ENCODE peak calls at places on chromosomes 13 and 19, in ten cellular contexts. P is stomach; I is breast epithelium; G is CD8-positive, alpha-beta T cell; N is mucosa of descending colon; W is psoas muscle; F is cardiac muscle cell; K is lower lobe of right lung; U is cardiac fibroblast; D is Calu3. T is an unnamed sample.

GRCh38 chr13:112965103-112965502 is 3.9 kb upstream of the MCF2L start:
- DNase-seq in N (peak; percentile 43), P (no peak), W (peak; percentile 65), I (peak; percentile 45), F (no peak), D (no peak), U (no peak), G (no peak), K (no peak), T (no peak)

GRCh38 chr13:39407786-39408185 is 195.2 kb downstream of the LHFPL6 start:
- DNase-seq in D (no peak), W (no peak), P (no peak), F (no peak), N (no peak), G (no peak), K (no peak), I (no peak), U (no peak), T (no peak)

GRCh38 chr19:42254083-42254849 is 662 bp downstream of the ERF start:
- DNase-seq in I (peak; percentile 69), W (peak; percentile 80), P (peak; percentile 79), D (peak; percentile 76), U (peak; percentile 58), G (peak; percentile 76), N (peak; percentile 86), K (peak; percentile 84), F (peak; percentile 89), T (peak; percentile 76)

GRCh38 chr13:45482571-45483173 is 17.9 kb downstream of the COG3 start:
- DNase-seq in K (no peak), N (no peak), I (no peak), D (no peak), G (no peak), W (no peak), U (peak; percentile 46), P (no peak), F (no peak), T (no peak)

GRCh38 chr19:45852941-45853340 is 10.0 kb downstream of the SYMPK start:
- DNase-seq in P (no peak), D (no peak), N (no peak), K (peak; percentile 91), U (no peak), I (no peak), W (peak; percentile 5), F (no peak), G (no peak), T (no peak)

GRCh38 chr13:76937416-76937815 is 10.9 kb upstream of the ACOD1 start:
- DNase-seq in F (no peak), I (no peak), U (peak; percentile 96), W (no peak), G (no peak), P (no peak), D (peak; percentile 2), K (no peak), N (no peak), T (no peak)

GRCh38 chr19:18651738-18652137 is 14.9 kb downstream of the KLHL26 start:
- DNase-seq in U (no peak), K (no peak), G (no peak), W (no peak), D (no peak), N (no peak), I (no peak), P (no peak), F (no peak), T (no peak)

GRCh38 chr13:112132142-112132541 is 65.2 kb downstream of the SOX1 start:
- DNase-seq in U (no peak), I (peak; percentile 19), W (no peak), P (peak; percentile 22), G (no peak), F (no peak), K (no peak), N (no peak), D (no peak), T (no peak)

GRCh38 chr13:73828811-73829210 is 305.4 kb downstream of the KLF12 start:
- DNase-seq in G (no peak), F (no peak), K (no peak), N (no peak), D (no peak), I (no peak), W (no peak), U (no peak), P (no peak), T (no peak)

GRCh38 chr13:30429721-30430694 is 7.7 kb downstream of the UBE2L5 start:
- DNase-seq in N (no peak), U (peak; percentile 92), F (no peak), I (no peak), K (no peak), G (no peak), W (no peak), P (no peak), D (peak; percentile 13), T (no peak)

GRCh38 chr13:99871249-99871898 is 100.2 kb downstream of the ZIC5 start:
- DNase-seq in F (no peak), G (no peak), W (no peak), U (no peak), I (no peak), P (no peak), N (no peak), K (no peak), D (no peak), T (no peak)

GRCh38 chr19:10565028-10565566 is 713 bp downstream of the KRI1 start:
- DNase-seq in N (peak; percentile 77), P (peak; percentile 35), U (peak; percentile 46), G (peak; percentile 56), I (no peak), K (peak; percentile 68), D (peak; percentile 29), W (peak; percentile 67), F (peak; percentile 50), T (peak; percentile 34)

GRCh38 chr19:10566658-10567410 is 1.0 kb upstream of the KRI1 start:
- DNase-seq in D (no peak), W (peak; percentile 63), I (no peak), U (no peak), N (peak; percentile 77), F (no peak), G (peak; percentile 53), P (no peak), K (no peak), T (no peak)

GRCh38 chr19:10567696-10568443 is 909 bp downstream of the CDKN2D start:
- DNase-seq in P (no peak), K (no peak), U (no peak), W (no peak), N (no peak), G (no peak), I (no peak), F (no peak), D (no peak), T (no peak)

GRCh38 chr19:10566408-10566657 is 523 bp upstream of the KRI1 start:
- DNase-seq in D (no peak), K (no peak), F (no peak), I (no peak), W (no peak), G (no peak), N (no peak), P (no peak), U (no peak), T (no peak)

GRCh38 chr19:10565567-10566407 is at the start of gene KRI1:
- DNase-seq in N (peak; percentile 100), W (peak; percentile 99), K (peak; percentile 99), F (peak; percentile 98), P (peak; percentile 99), G (peak; percentile 99), I (peak; percentile 97), U (peak; percentile 98), D (peak; percentile 96), T (peak; percentile 98)
- TF ChIP-seq CTCF in N (peak; percentile 17), W (peak; percentile 33), K (peak; percentile 43), F (peak; percentile 20), P (peak; percentile 50), G (no peak), I (peak; percentile 24), U (no peak), D (no peak), T (peak; percentile 52)

DNA sequence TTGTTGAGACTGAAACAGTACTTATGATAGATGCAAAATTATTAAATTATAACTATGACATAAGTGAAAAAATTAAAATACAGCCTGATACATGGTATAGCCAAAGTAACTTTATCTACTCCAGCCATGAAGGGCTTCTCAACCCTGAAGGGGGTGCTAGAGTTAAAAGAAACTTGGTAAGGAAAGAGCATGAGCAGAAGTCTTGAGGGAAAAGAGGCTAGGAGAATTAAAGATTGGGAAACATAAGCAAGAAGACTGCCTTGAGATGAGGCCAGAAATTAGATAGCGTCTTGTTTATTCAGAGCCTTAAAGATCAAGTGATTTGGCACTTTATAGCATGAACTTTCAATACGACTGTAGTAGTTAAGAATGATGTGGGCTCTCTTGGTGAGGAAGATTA is 385.5 kb upstream of the PRR20A start:
- DNase-seq in I (no peak), F (peak; percentile 21), K (no peak), U (no peak), G (no peak), P (no peak), W (no peak), D (no peak), N (no peak), T (no peak)
- TF ChIP-seq CTCF in I (no peak), F (no peak), K (no peak), U (no peak), G (no peak), P (no peak), W (no peak), D (no peak), N (no peak), T (no peak)

GRCh38 chr13:87903568-87903967 is 232.4 kb downstream of the SLITRK5 start:
- DNase-seq in K (no peak), N (no peak), G (no peak), P (no peak), D (no peak), I (no peak), F (no peak), U (no peak), W (no peak), T (no peak)
- TF ChIP-seq CTCF in K (no peak), N (no peak), G (no peak), P (no peak), D (no peak), I (no peak), F (no peak), U (no peak), W (no peak), T (no peak)

DNA sequence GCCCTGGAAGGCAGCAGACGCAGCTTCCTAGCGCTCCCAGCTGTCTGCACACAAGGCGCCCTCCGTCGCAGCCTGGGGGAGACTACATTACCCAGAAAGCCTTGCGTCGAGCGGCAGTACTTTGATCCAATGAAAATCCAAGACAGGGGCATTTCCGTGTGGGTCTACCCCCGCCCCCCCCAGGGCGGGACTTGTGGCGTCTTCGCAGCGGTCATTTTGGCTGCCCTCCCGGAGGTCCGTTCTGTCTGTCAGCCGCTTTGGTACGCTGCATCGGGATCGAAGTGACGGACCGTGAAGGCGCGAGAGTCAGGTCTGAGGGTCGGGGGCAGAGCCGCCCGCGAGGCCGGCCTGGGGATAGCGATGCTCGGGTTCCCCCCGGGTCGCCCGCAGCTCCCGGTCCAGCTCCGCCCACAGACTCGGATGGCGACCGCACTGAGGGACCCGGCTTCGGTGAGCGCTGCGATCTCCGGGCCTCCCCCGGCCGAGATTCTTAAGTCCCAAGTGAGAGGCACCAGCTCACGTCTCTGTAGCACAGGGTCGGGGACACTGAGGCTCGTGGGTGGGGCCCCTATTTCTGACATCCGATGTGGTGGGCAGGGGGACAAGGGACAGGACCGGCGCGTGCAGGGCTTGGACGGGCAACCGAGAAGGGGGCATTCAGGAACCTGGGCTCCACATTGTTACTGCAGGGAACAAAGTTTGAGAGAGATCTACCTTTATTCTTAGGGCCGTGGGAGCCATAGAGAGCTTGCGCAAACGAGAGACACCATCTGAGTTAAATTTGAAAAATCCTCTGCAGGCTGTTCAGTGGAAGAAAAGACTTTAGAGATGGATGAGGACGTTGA is at the start of gene ZNF211:
- DNase-seq in F (peak; percentile 97), I (peak; percentile 89), U (peak; percentile 96), K (peak; percentile 93), N (peak; percentile 93), D (peak; percentile 95), W (peak; percentile 96), G (peak; percentile 86), P (peak; percentile 92), T (peak; percentile 88)
- TF ChIP-seq CTCF in F (no peak), I (no peak), U (no peak), K (no peak), N (no peak), D (no peak), W (no peak), G (no peak), P (no peak), T (no peak)

T was measured in endothelial cell.